ENCODE peak calls at places on chromosomes 1 and 21, in five cellular contexts. V, X, S, F and U are unnamed samples.
A peak's percentile ranks its signal among the peaks of the same experiment; 100 is the strongest.

GRCh38 chr1:246262281-246262680 is 244.8 kb downstream of the SMYD3 start:
- DNase-seq in S (no peak), F (no peak), X (no peak), V (no peak), U (no peak)

GRCh38 chr1:151992345-151993083 is 1.1 kb downstream of the S100A10 start:
- DNase-seq in F (peak; percentile 91), S (peak; percentile 55), X (peak; percentile 90), V (no peak), U (peak; percentile 55)

GRCh38 chr1:240091614-240092300 is at the start of gene FMN2:
- DNase-seq in V (peak; percentile 70), S (peak; percentile 90), F (peak; percentile 76), X (no peak), U (peak; percentile 93)

GRCh38 chr1:42282024-42282579 is 52.9 kb downstream of the FOXJ3 start:
- DNase-seq in V (no peak), S (no peak), F (no peak), X (no peak), U (no peak)

GRCh38 chr1:207404849-207405525 is 49.1 kb upstream of the CR2 start:
- DNase-seq in S (peak; percentile 65), F (peak; percentile 67), X (peak; percentile 71), V (peak; percentile 64), U (no peak)

GRCh38 chr1:112698366-112699310 is 8.3 kb downstream of the RHOC start:
- DNase-seq in F (peak; percentile 92), V (no peak), S (no peak), X (no peak), U (no peak)

GRCh38 chr1:225460737-225461532 is 33.1 kb upstream of the LBR start:
- DNase-seq in S (no peak), F (no peak), X (peak; percentile 68), V (no peak), U (no peak)

GRCh38 chr1:54392401-54392800 is 13.8 kb downstream of the SSBP3 start:
- DNase-seq in S (no peak), F (no peak), V (no peak), X (no peak), U (no peak)

GRCh38 chr1:75672528-75673393 is 51.7 kb upstream of the ACADM start:
- DNase-seq in V (no peak), S (peak; percentile 26), X (peak; percentile 42), F (peak; percentile 91), U (no peak)

GRCh38 chr1:227951624-227952373 is 4.1 kb upstream of the WNT9A start:
- DNase-seq in X (peak; percentile 69), F (no peak), S (no peak), V (no peak), U (no peak)

GRCh38 chr1:11273595-11274234 is 717 bp downstream of the UBIAD1 start:
- DNase-seq in V (no peak), X (peak; percentile 42), S (no peak), F (peak; percentile 37), U (no peak)

GRCh38 chr1:83931658-83932253 is 67.2 kb downstream of the TTLL7 start:
- DNase-seq in X (peak; percentile 51), F (peak; percentile 54), V (peak; percentile 76), S (peak; percentile 53), U (no peak)

GRCh38 chr1:47295579-47295978 is 18.4 kb downstream of the STIL start:
- DNase-seq in F (no peak), X (no peak), V (no peak), S (no peak), U (no peak)

GRCh38 chr1:161127649-161128048 is 4.8 kb downstream of the DEDD start:
- DNase-seq in V (no peak), F (no peak), X (peak; percentile 68), S (no peak), U (no peak)

GRCh38 chr1:148264374-148265276 is 112.5 kb upstream of the NBPF11 start:
- DNase-seq in V (peak; percentile 2), X (peak; percentile 2), S (peak; percentile 70), F (peak; percentile 99), U (peak; percentile 45)

GRCh38 chr1:30748699-30749401 is 8.7 kb downstream of the LAPTM5 start:
- DNase-seq in X (no peak), V (peak; percentile 83), F (no peak), S (no peak), U (no peak)

GRCh38 chr21:44889625-44890337 is 16.3 kb upstream of the PTTG1IP start:
- DNase-seq in F (no peak), V (no peak), X (no peak), S (no peak), U (no peak)

GRCh38 chr1:92478393-92478792 is 8.3 kb downstream of the GFI1 start:
- DNase-seq in V (no peak), S (no peak), X (peak; percentile 64), F (no peak), U (no peak)

GRCh38 chr21:42001781-42002180 is 8.4 kb downstream of the ZBTB21 start:
- DNase-seq in V (no peak), X (no peak), S (no peak), F (no peak), U (no peak)

GRCh38 chr1:243842978-243843490 is 7.0 kb downstream of the AKT3 start:
- DNase-seq in X (peak; percentile 34), V (peak; percentile 17), F (peak; percentile 67), S (no peak), U (no peak)

GRCh38 chr1:109388884-109389637 is 8.7 kb downstream of the SORT1 start:
- DNase-seq in X (no peak), S (no peak), F (no peak), V (no peak), U (no peak)

GRCh38 chr21:44793269-44794030 is 8.2 kb downstream of the UBE2G2 start:
- DNase-seq in V (no peak), S (peak; percentile 88), F (peak; percentile 78), X (peak; percentile 67), U (peak; percentile 67)

GRCh38 chr1:116033322-116033721 is 57.0 kb downstream of the SLC22A15 start:
- DNase-seq in X (no peak), F (peak; percentile 17), S (no peak), V (peak; percentile 94), U (no peak)

GRCh38 chr1:170929835-170930554 is 5.3 kb upstream of the MROH9 start:
- DNase-seq in V (peak; percentile 34), S (peak; percentile 73), X (peak; percentile 50), F (peak; percentile 76), U (no peak)

GRCh38 chr1:221162352-221162751 is 283.1 kb downstream of the HLX start:
- DNase-seq in V (no peak), S (peak; percentile 20), F (no peak), X (no peak), U (no peak)

GRCh38 chr1:27604579-27605299 is 795 bp upstream of the AHDC1 start:
- DNase-seq in S (no peak), F (peak; percentile 73), V (no peak), X (no peak), U (no peak)